ENCODE peak calls at places on chromosomes 1 and 21, in eight cellular contexts. P is kidney, V is HCT116, Z is IMR-90, F is endothelial cell of umbilical vein, G is fibroblast of lung, H is GM23248, W is adipocyte. B is an unnamed sample.
A peak's percentile ranks its signal among the peaks of the same experiment; 100 is the strongest.

GRCh38 chr1:197685785-197686184 is 89.5 kb downstream of the DENND1B start:
- DNase-seq in G (no peak), H (no peak), W (peak; percentile 24), V (no peak), P (no peak), Z (peak; percentile 53), F (no peak), B (no peak)

GRCh38 chr1:148379170-148379500 is 104.0 kb downstream of the PPIAL4G start:
- DNase-seq in W (no peak), Z (no peak), H (no peak), G (no peak), F (no peak), P (no peak), V (no peak), B (no peak)

GRCh38 chr1:24193046-24193445 is 6.0 kb upstream of the IFNLR1 start:
- DNase-seq in H (peak; percentile 18), V (peak; percentile 10), Z (peak; percentile 41), P (no peak), W (peak; percentile 34), F (no peak), G (peak; percentile 26), B (no peak)

GRCh38 chr1:11342677-11343076 is 69.7 kb downstream of the UBIAD1 start:
- DNase-seq in H (no peak), Z (no peak), W (no peak), V (no peak), G (no peak), P (no peak), F (no peak), B (peak; percentile 68)

GRCh38 chr1:108828074-108828961 is 28.6 kb downstream of the AKNAD1 start:
- DNase-seq in Z (peak; percentile 85), H (peak; percentile 91), V (peak; percentile 73), P (peak; percentile 77), F (peak; percentile 70), G (peak; percentile 98), W (peak; percentile 93), B (peak; percentile 92)

GRCh38 chr1:98210064-98210463 is 289.2 kb upstream of the DPYD start:
- DNase-seq in F (peak; percentile 89), G (peak; percentile 60), W (peak; percentile 56), V (no peak), H (peak; percentile 50), P (no peak), Z (peak; percentile 96), B (peak; percentile 44)

GRCh38 chr1:112674440-112674985 is at the start of gene MOV10:
- DNase-seq in P (peak; percentile 92), W (peak; percentile 85), F (peak; percentile 81), Z (peak; percentile 67), H (peak; percentile 84), G (peak; percentile 79), V (peak; percentile 59), B (peak; percentile 86)

GRCh38 chr21:14114251-14114650 is 96.5 kb downstream of the LIPI start:
- DNase-seq in V (no peak), G (no peak), F (no peak), Z (no peak), W (no peak), P (no peak), H (no peak), B (no peak)

GRCh38 chr1:54800041-54800898 is 853 bp downstream of the TTC22 start:
- DNase-seq in G (no peak), W (no peak), H (no peak), Z (no peak), P (no peak), V (no peak), F (no peak), B (no peak)

GRCh38 chr1:6625579-6626149 is 996 bp downstream of the THAP3 start:
- DNase-seq in V (no peak), F (peak; percentile 51), P (no peak), H (peak; percentile 86), G (peak; percentile 69), W (peak; percentile 75), Z (peak; percentile 71), B (no peak)

GRCh38 chr1:20048563-20048962 is 21.4 kb upstream of the PLA2G5 start:
- DNase-seq in G (no peak), H (no peak), V (no peak), F (no peak), Z (no peak), W (no peak), P (no peak), B (no peak)

GRCh38 chr1:206839006-206839560 is 26.3 kb upstream of the IL20 start:
- DNase-seq in W (no peak), Z (no peak), G (no peak), V (no peak), H (no peak), P (no peak), F (no peak), B (no peak)

GRCh38 chr1:56333461-56333860 is 245.9 kb downstream of the PLPP3 start:
- DNase-seq in P (no peak), G (no peak), F (no peak), H (no peak), Z (no peak), V (no peak), W (no peak), B (no peak)

GRCh38 chr1:207897188-207897587 is 13.7 kb downstream of the CD34 start:
- DNase-seq in H (peak; percentile 34), Z (no peak), W (peak; percentile 56), F (peak; percentile 57), P (no peak), V (no peak), G (peak; percentile 44), B (peak; percentile 44)

GRCh38 chr1:43549921-43550597 is 19.4 kb downstream of the PTPRF start:
- DNase-seq in Z (no peak), W (no peak), H (no peak), P (peak; percentile 96), G (no peak), F (no peak), V (peak; percentile 68), B (peak; percentile 91)

GRCh38 chr1:9343269-9343668 is 50.6 kb downstream of the SPSB1 start:
- DNase-seq in W (no peak), Z (no peak), G (no peak), F (no peak), H (no peak), P (no peak), V (no peak), B (no peak)

GRCh38 chr1:9340864-9341263 is 48.2 kb downstream of the SPSB1 start:
- DNase-seq in P (no peak), Z (no peak), V (no peak), G (no peak), W (no peak), H (no peak), F (no peak), B (no peak)

GRCh38 chr1:9341301-9341845 is 48.7 kb downstream of the SPSB1 start:
- DNase-seq in P (no peak), H (no peak), G (no peak), W (no peak), F (peak; percentile 67), V (no peak), Z (no peak), B (no peak)

GRCh38 chr1:9338354-9339250 is 45.9 kb downstream of the SPSB1 start:
- DNase-seq in Z (no peak), H (peak; percentile 13), V (no peak), W (no peak), G (no peak), F (peak; percentile 57), P (no peak), B (no peak)

GRCh38 chr1:9340172-9340854 is 47.6 kb downstream of the SPSB1 start:
- DNase-seq in W (no peak), V (no peak), G (peak; percentile 47), Z (peak; percentile 33), F (peak; percentile 29), H (no peak), P (no peak), B (no peak)
- H3K9ac ChIP-seq in W (peak overlapping the region; percentile 28), V (no peak overlapping the region), G (no peak overlapping the region), Z (no peak overlapping the region), F (no peak overlapping the region), H (no peak overlapping the region), P (no peak overlapping the region), B (no peak overlapping the region)

DNA sequence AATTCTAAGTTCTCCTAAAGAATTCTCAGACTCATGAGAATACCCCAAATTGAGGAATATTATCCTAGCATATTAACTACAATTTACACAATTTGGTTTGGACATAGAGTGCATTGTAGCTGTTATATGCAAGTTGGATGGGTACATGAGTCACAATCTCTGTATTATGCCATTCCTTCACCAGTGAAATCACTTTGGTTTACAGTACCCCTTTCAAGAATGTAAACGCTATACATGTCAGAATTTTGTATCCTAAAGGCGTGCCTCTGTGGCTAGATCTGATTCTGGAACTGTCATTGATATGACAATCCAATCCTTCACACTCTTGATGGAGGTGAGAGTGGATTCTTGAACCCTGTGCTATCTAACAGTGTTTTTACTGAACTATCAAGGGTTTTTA is 6.7 kb upstream of the IL10RB start:
- DNase-seq in F (no peak), P (no peak), W (peak; percentile 60), G (peak; percentile 53), H (peak; percentile 48), V (no peak), Z (peak; percentile 60), B (no peak)
- H3K9ac ChIP-seq in F (no peak overlapping the region), P (no peak overlapping the region), W (no peak overlapping the region), G (no peak overlapping the region), H (no peak overlapping the region), V (no peak overlapping the region), Z (no peak overlapping the region), B (no peak overlapping the region)

GRCh38 chr1:156054500-156055342 is at the start of gene LAMTOR2:
- DNase-seq in H (peak; percentile 99), P (peak; percentile 99), W (peak; percentile 99), F (peak; percentile 98), Z (peak; percentile 94), G (peak; percentile 94), V (peak; percentile 94), B (peak; percentile 100)

GRCh38 chr1:156056326-156056849 is 1.8 kb downstream of the LAMTOR2 start:
- DNase-seq in V (no peak), Z (no peak), H (no peak), G (no peak), W (no peak), F (no peak), P (no peak), B (no peak)

GRCh38 chr1:156053770-156054499 is at the start of gene UBQLN4:
- DNase-seq in W (peak; percentile 95), P (peak; percentile 96), Z (peak; percentile 81), F (peak; percentile 76), V (peak; percentile 67), H (peak; percentile 92), G (peak; percentile 87), B (peak; percentile 96)

GRCh38 chr1:156055343-156055645 is 712 bp downstream of the LAMTOR2 start:
- DNase-seq in G (no peak), P (no peak), Z (no peak), H (no peak), W (no peak), V (no peak), F (no peak), B (no peak)

DNA sequence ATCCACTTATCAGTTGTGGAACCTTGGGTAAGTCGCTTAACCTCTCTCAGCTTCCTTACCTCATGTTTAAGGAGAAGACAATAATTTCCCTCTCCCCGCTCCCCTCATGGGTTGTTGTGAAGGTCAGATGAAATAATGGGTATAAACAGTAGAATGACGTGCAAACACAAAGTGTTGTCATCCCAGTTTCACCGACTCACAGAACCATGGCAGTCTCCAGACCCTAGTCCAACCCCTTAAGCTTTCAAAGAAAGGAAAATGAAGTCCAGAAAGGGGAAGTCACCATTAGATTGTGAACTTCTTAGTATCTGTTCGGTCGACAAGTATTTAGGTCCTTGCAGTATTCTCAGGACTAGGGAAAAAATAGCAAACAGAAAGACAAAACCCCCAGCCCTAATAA is 1.1 kb downstream of the LAMTOR2 start:
- DNase-seq in H (peak; percentile 54), P (no peak), V (no peak), F (no peak), G (no peak), W (no peak), Z (no peak), B (no peak)
- H3K9ac ChIP-seq in H (peak overlapping the region; percentile 83), P (peak overlapping the region; percentile 86), V (peak overlapping the region; percentile 94), F (no peak overlapping the region), G (no peak overlapping the region), W (peak overlapping the region; percentile 99), Z (peak overlapping the region; percentile 88), B (peak overlapping the region; percentile 58)

GRCh38 chr1:115647919-115648597 is 6.3 kb downstream of the VANGL1 start:
- DNase-seq in G (no peak), Z (no peak), V (no peak), H (no peak), P (no peak), F (no peak), W (no peak), B (no peak)
- H3K9ac ChIP-seq in G (no peak overlapping the region), Z (no peak overlapping the region), V (no peak overlapping the region), H (no peak overlapping the region), P (no peak overlapping the region), F (no peak overlapping the region), W (no peak overlapping the region), B (no peak overlapping the region)

B was measured in neural progenitor cell.